ENCODE peak calls at places on chromosomes 5 and 9, in seven cellular contexts. V is GM12891, E is SK-N-SH, N is K562, P is H1, R is HepG2, D is GM12878. S is an unnamed sample.

GRCh38 chr9:126162611-126163381 is 163.8 kb upstream of the MVB12B start:
- DNase-seq in D (no peak), E (no peak), R (no peak), V (no peak), P (no peak), N (no peak), S (no peak)

GRCh38 chr5:145937432-145938250 is 1.3 kb downstream of the SH3RF2 start:
- DNase-seq in E (peak), D (no peak), R (peak), V (no peak), N (no peak), P (peak), S (peak)

GRCh38 chr5:138833726-138834480 is 41.2 kb downstream of the LRRTM2 start:
- DNase-seq in E (no peak), V (no peak), R (no peak), P (no peak), N (no peak), D (no peak), S (no peak)

GRCh38 chr9:86734762-86735161 is 212.5 kb downstream of the GAS1 start:
- DNase-seq in D (no peak), P (no peak), R (no peak), N (no peak), E (no peak), V (no peak), S (no peak)

GRCh38 chr5:138961711-138962110 is 86.6 kb upstream of the LRRTM2 start:
- DNase-seq in P (no peak), V (no peak), E (no peak), N (no peak), D (no peak), R (no peak), S (no peak)

GRCh38 chr9:87718852-87719612 is 6.9 kb upstream of the CTSL start:
- DNase-seq in D (no peak), E (no peak), V (no peak), R (no peak), P (no peak), N (no peak), S (no peak)

GRCh38 chr5:1193591-1193985 is 7.8 kb upstream of the SLC6A19 start:
- DNase-seq in D (no peak), P (no peak), N (no peak), V (no peak), E (no peak), R (no peak), S (no peak)

GRCh38 chr5:50574121-50574520 is 92.3 kb upstream of the PARP8 start:
- DNase-seq in N (no peak), P (no peak), E (no peak), D (no peak), R (no peak), V (no peak), S (no peak)

GRCh38 chr9:126515873-126516505 is 97.7 kb upstream of the LMX1B start:
- DNase-seq in V (no peak), N (no peak), E (peak), R (no peak), D (no peak), P (no peak), S (no peak)

GRCh38 chr5:75670571-75670970 is 46.7 kb downstream of the POC5 start:
- DNase-seq in E (no peak), D (no peak), P (no peak), V (no peak), N (no peak), R (no peak), S (no peak)

GRCh38 chr5:158390556-158390955 is 531.6 kb upstream of the CLINT1 start:
- DNase-seq in D (no peak), R (no peak), E (no peak), P (no peak), V (no peak), N (no peak), S (no peak)

GRCh38 chr5:148833122-148833521 is 6.7 kb downstream of the ADRB2 start:
- DNase-seq in D (no peak), P (no peak), E (no peak), R (no peak), V (no peak), N (no peak), S (no peak)

GRCh38 chr5:134821841-134822240 is 23.9 kb upstream of the C5orf24 start:
- DNase-seq in N (no peak), D (no peak), R (no peak), E (no peak), P (no peak), V (no peak), S (no peak)

GRCh38 chr9:70413798-70414775 is at the start of gene KLF9:
- DNase-seq in V (peak), E (peak), D (peak), P (peak), N (peak), R (peak), S (peak)

GRCh38 chr5:106321242-106321641 is 1349.5 kb downstream of the EFNA5 start:
- DNase-seq in V (no peak), D (no peak), E (no peak), N (no peak), R (no peak), P (no peak), S (no peak)

GRCh38 chr5:96312383-96312782 is 120.7 kb downstream of the PCSK1 start:
- DNase-seq in E (no peak), N (no peak), R (no peak), V (no peak), D (no peak), P (no peak), S (no peak)

GRCh38 chr9:111301195-111301594 is 28.8 kb downstream of the OR2K2 start:
- DNase-seq in N (no peak), D (no peak), P (no peak), R (no peak), E (no peak), V (no peak), S (no peak)

GRCh38 chr5:141618030-141618803 is 583 bp downstream of the DIAPH1 start:
- DNase-seq in N (no peak), V (no peak), E (peak), P (no peak), R (peak), D (no peak), S (no peak)

GRCh38 chr5:134177197-134178171 is 734 bp upstream of the SKP1 start:
- DNase-seq in D (peak), R (peak), V (peak), N (peak), P (peak), E (peak), S (no peak)

GRCh38 chr5:57094753-57095683 is 78.8 kb upstream of the GPBP1 start:
- DNase-seq in P (peak), E (no peak), R (peak), N (no peak), D (no peak), V (no peak), S (no peak)

GRCh38 chr5:169695919-169696490 is 58.9 kb downstream of the DOCK2 start:
- DNase-seq in E (peak), P (no peak), R (no peak), V (no peak), D (no peak), N (no peak), S (no peak)

GRCh38 chr5:30392897-30393296 is 800.6 kb upstream of the CDH6 start:
- DNase-seq in P (no peak), D (no peak), N (no peak), R (no peak), V (no peak), E (no peak), S (no peak)

GRCh38 chr9:77883846-77884771 is 147.5 kb downstream of the GNAQ start:
- DNase-seq in D (no peak), V (no peak), E (no peak), R (no peak), N (no peak), P (peak), S (no peak)

GRCh38 chr5:68749648-68750047 is 344.2 kb upstream of the SLC30A5 start:
- DNase-seq in P (no peak), D (no peak), R (no peak), E (no peak), N (no peak), V (no peak), S (no peak)

GRCh38 chr5:132679717-132680380 is 6.1 kb downstream of the IL4 start:
- DNase-seq in R (no peak), P (no peak), N (no peak), V (no peak), E (no peak), D (no peak), S (no peak)

GRCh38 chr9:3138236-3139229 is 294.6 kb upstream of the PUM3 start:
- DNase-seq in E (no peak), N (no peak), R (no peak), P (no peak), V (no peak), D (no peak), S (no peak)

GRCh38 chr5:61790007-61790406 is 457.9 kb downstream of the ZSWIM6 start:
- DNase-seq in N (no peak), P (no peak), V (no peak), E (peak), R (no peak), D (no peak), S (no peak)

GRCh38 chr5:139755892-139756671 is 39.5 kb upstream of the PSD2 start:
- DNase-seq in P (no peak), D (no peak), E (peak), R (peak), V (no peak), N (peak), S (no peak)

GRCh38 chr5:139460457-139460856 is 2.1 kb downstream of the ECSCR start:
- DNase-seq in R (no peak), E (no peak), N (no peak), D (no peak), V (no peak), P (no peak), S (no peak)

GRCh38 chr5:14210729-14211128 is 67.6 kb downstream of the TRIO start:
- DNase-seq in N (no peak), D (no peak), R (no peak), E (no peak), V (no peak), P (no peak), S (no peak)

GRCh38 chr5:56951131-56951945 is 585 bp downstream of the MIER3 start:
- DNase-seq in P (no peak), N (peak), D (no peak), V (peak), R (no peak), E (peak), S (peak)

GRCh38 chr5:172602712-172603289 is 38.3 kb upstream of the NEURL1B start:
- DNase-seq in V (no peak), E (no peak), R (no peak), D (no peak), P (no peak), N (no peak), S (no peak)

GRCh38 chr5:10863763-10864383 is 102.8 kb upstream of the DAP start:
- DNase-seq in V (peak), R (peak), E (peak), D (peak), P (peak), N (peak), S (peak)

GRCh38 chr9:109304350-109304749 is 16.5 kb downstream of the EPB41L4B start:
- DNase-seq in V (no peak), P (no peak), D (no peak), R (peak), E (no peak), N (no peak), S (no peak)
- TF ChIP-seq POLR2AphosphoS5 in V (no peak), P (no peak), D (no peak), R (no peak), E (no peak), N (no peak), S (no peak)

DNA sequence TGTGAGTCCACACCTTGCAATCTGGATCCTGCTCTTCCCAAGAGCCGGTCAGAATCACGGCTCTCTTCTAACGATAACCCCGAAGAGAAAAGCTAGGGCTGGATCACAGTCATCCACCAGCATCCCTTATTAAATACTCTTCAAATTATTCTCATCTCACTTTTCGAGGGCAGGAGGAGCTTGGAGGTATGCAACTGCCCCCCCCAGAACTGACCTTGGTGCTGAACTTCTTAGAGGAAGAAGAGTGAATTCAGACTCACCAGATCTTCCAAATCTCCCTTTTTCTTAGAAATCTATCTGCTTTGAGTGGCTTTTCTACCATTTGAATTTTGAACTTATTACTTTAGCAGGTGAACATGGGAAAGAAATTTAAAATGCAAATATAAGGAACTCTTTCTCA is 75.7 kb downstream of the MED10 start:
- DNase-seq in P (no peak), V (no peak), N (no peak), D (no peak), R (no peak), E (no peak), S (no peak)
- TF ChIP-seq TAF1 in P (no peak), V (no peak), N (no peak), D (no peak), R (no peak), E (no peak), S (no peak)

GRCh38 chr5:107594253-107595045 is 76.3 kb downstream of the EFNA5 start:
- DNase-seq in R (no peak), N (no peak), E (no peak), D (no peak), P (no peak), V (no peak), S (no peak)
- TF ChIP-seq POLR2AphosphoS5 in R (no peak), N (no peak), E (no peak), D (no peak), P (no peak), V (no peak), S (no peak)

DNA sequence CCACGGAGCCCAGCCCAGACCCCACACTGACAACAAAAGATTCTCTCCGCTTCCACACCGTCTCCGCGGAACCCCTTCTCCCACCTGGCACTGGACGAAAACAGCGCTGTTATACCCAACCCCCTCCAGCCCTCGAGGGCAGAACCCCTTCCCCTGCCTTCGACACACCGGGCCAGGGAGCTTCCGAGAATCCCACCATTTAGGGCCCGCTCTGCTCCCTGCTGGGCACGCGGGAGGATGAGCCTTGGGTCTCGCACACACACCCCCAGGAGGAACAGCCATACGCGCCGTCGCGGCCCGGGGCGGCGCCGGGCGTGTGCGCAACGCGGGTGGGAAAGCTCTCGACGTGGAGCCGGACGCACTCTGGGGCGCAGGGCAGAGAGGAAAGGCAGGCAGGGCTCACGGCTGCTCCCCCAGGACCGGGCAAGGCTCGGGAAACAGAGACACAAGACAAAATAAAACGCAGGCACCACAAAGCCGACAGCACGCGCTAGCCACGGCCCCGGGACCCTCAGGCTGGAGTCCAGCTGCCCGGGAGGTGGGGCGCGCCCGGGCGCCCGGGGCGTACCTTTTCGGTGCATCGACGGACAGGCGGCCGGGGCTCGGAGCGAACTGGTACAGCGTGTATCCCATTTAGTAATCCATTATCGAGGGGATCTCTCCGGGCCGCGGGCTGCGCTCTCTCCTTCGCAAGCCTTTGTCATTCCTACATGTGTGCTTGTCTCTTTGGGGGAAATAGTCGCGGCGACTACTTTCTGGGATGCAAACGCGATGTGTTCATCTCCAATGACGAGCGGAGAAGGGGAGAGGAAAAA is 799 bp downstream of the SEMA6A start:
- DNase-seq in V (peak), P (no peak), R (no peak), N (no peak), E (peak), D (no peak), S (no peak)
- TF ChIP-seq TAF1 in V (no peak), P (no peak), R (no peak), N (no peak), E (no peak), D (no peak), S (no peak)

GRCh38 chr9:136437839-136438547 is 1.7 kb downstream of the INPP5E start:
- DNase-seq in N (no peak), V (no peak), P (no peak), D (no peak), E (no peak), R (no peak), S (no peak)

GRCh38 chr9:136439550-136440408 is at the start of gene INPP5E:
- DNase-seq in V (peak), E (peak), P (peak), N (peak), D (no peak), R (peak), S (peak)

GRCh38 chr9:136438909-136439549 is 616 bp downstream of the INPP5E start:
- DNase-seq in R (no peak), E (peak), P (no peak), N (peak), D (no peak), V (peak), S (peak)

GRCh38 chr9:136437430-136437829 is 2.2 kb downstream of the INPP5E start:
- DNase-seq in D (no peak), P (no peak), N (no peak), E (no peak), V (no peak), R (no peak), S (no peak)

DNA sequence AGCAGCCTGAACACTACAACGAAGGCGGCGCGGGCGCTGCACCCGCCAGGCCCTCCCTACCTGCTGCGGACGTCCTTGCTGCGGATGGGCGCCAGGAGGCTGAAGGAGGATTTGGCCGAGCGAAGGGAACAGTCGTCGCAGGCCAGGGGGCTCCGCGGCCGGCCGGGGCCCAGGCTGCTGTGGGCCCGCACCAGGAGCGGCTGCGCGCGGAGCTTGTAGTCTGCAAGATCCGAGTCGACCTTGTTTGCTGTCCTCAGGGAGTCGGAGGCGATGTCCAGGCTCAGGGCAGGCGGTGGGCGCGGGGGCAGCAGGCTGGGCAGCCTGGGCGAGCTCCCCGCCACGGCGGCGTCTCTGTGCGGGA is 1.1 kb downstream of the INPP5E start:
- DNase-seq in E (peak), V (no peak), R (no peak), N (no peak), D (no peak), P (no peak), S (no peak)
- TF ChIP-seq POLR2AphosphoS5 in E (no peak), V (no peak), R (no peak), N (no peak), D (no peak), P (no peak), S (no peak)

GRCh38 chr5:157303667-157304327 is 37.9 kb downstream of the CYFIP2 start:
- DNase-seq in R (no peak), D (no peak), N (peak), E (no peak), V (no peak), P (no peak), S (no peak)
- TF ChIP-seq TAF1 in R (no peak), D (no peak), N (no peak), E (no peak), V (no peak), P (no peak), S (no peak)

GRCh38 chr5:143244000-143244736 is 159.3 kb downstream of the NR3C1 start:
- DNase-seq in D (no peak), E (no peak), R (peak), N (no peak), P (no peak), V (no peak), S (no peak)
- TF ChIP-seq POLR2AphosphoS5 in D (no peak), E (peak), R (no peak), N (no peak), P (no peak), V (no peak), S (no peak)

GRCh38 chr5:2872676-2873075 is 121.2 kb upstream of the IRX2 start:
- DNase-seq in D (no peak), P (no peak), E (no peak), V (no peak), R (no peak), N (no peak), S (no peak)

GRCh38 chr5:2877520-2877919 is 126.0 kb upstream of the IRX2 start:
- DNase-seq in E (no peak), V (no peak), N (no peak), P (no peak), R (no peak), D (no peak), S (no peak)

GRCh38 chr5:2876183-2876582 is 124.7 kb upstream of the IRX2 start:
- DNase-seq in E (no peak), D (no peak), V (no peak), R (no peak), N (no peak), P (no peak), S (no peak)

GRCh38 chr5:2869471-2869870 is 118.0 kb upstream of the IRX2 start:
- DNase-seq in E (no peak), P (no peak), N (no peak), D (no peak), R (no peak), V (no peak), S (no peak)

DNA sequence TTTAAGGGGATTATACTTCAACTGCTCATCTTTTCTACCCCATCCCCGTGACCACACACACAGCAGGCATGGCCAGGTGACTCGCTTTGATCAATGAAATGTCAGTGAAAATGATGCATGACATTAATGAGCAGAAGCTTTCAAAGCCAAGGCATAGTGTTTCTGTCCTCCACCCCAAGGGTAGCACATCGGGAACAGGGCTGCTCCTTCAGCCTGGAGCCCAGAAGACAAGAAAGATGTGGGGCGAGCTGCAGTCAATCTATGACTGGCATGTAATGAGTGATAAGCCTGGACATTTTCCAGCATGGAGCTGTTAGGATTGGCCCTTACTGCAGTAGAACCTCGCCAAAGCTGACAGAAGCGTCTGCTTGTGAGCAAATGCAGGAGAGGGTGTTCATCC is 122.6 kb upstream of the IRX2 start:
- DNase-seq in E (no peak), P (no peak), N (no peak), V (no peak), R (no peak), D (no peak), S (no peak)
- TF ChIP-seq TAF1 in E (no peak), P (no peak), N (no peak), V (no peak), R (no peak), D (no peak), S (no peak)